ENCODE peak calls at places on chromosome 6, in seven cellular contexts. A is AG04449, G is omental fat pad, H is H9, K is progenitor cell of endocrine pancreas, I is endothelial cell, P is left lung. J is an unnamed sample.

GRCh38 chr6:52502306-52503029 is 74.4 kb downstream of the TRAM2 start:
- DNase-seq in P (no peak), A (no peak), K (no peak), H (no peak), I (no peak), G (no peak), J (no peak)

GRCh38 chr6:15578716-15579391 is 84.0 kb downstream of the DTNBP1 start:
- DNase-seq in H (no peak), I (no peak), K (no peak), G (no peak), P (no peak), A (no peak), J (no peak)

GRCh38 chr6:24982231-24982630 is 46.5 kb upstream of the RIPOR2 start:
- DNase-seq in A (peak; percentile 34), G (no peak), H (no peak), P (no peak), K (no peak), I (no peak), J (peak; percentile 82)

GRCh38 chr6:456358-456857 is 64.9 kb downstream of the IRF4 start:
- DNase-seq in G (no peak), H (peak; percentile 52), I (no peak), K (no peak), P (no peak), A (no peak), J (no peak)

GRCh38 chr6:143337201-143337949 is 113.1 kb downstream of the ADAT2 start:
- DNase-seq in H (peak; percentile 90), P (peak; percentile 36), I (peak; percentile 77), K (peak; percentile 33), A (no peak), G (no peak), J (no peak)

GRCh38 chr6:113755449-113756289 is 101.5 kb upstream of the MARCKS start:
- DNase-seq in I (no peak), K (no peak), A (no peak), P (no peak), H (no peak), G (no peak), J (no peak)

GRCh38 chr6:23013776-23014175 is 444.4 kb downstream of the HDGFL1 start:
- DNase-seq in P (no peak), K (no peak), H (no peak), A (peak; percentile 14), I (no peak), G (no peak), J (peak; percentile 44)

GRCh38 chr6:44268095-44268628 is 2.1 kb upstream of the TMEM151B start:
- DNase-seq in G (no peak), P (no peak), K (peak; percentile 66), H (peak; percentile 86), I (peak; percentile 73), A (no peak), J (no peak)

GRCh38 chr6:46219661-46220060 is 48.9 kb upstream of the ENPP5 start:
- DNase-seq in A (no peak), G (no peak), I (no peak), H (no peak), P (no peak), K (no peak), J (no peak)

GRCh38 chr6:29968905-29969304 is 26.6 kb downstream of the HLA-A start:
- DNase-seq in A (no peak), G (no peak), I (no peak), H (no peak), K (no peak), P (no peak), J (no peak)

GRCh38 chr6:6494677-6495076 is 93.8 kb upstream of the LY86 start:
- DNase-seq in H (peak; percentile 85), K (peak; percentile 29), P (peak; percentile 59), A (no peak), I (peak; percentile 79), G (no peak), J (peak; percentile 4)

GRCh38 chr6:10412948-10413849 is 1.7 kb downstream of the TFAP2A start:
- DNase-seq in H (peak; percentile 64), G (no peak), K (no peak), A (no peak), P (no peak), I (no peak), J (no peak)

GRCh38 chr6:147782302-147782701 is 273.8 kb downstream of the SAMD5 start:
- DNase-seq in P (no peak), A (peak; percentile 36), K (no peak), H (no peak), G (no peak), I (no peak), J (no peak)

GRCh38 chr6:110472739-110473138 is 3.7 kb downstream of the SLC22A16 start:
- DNase-seq in A (no peak), K (no peak), H (no peak), I (no peak), P (no peak), G (no peak), J (no peak)

GRCh38 chr6:33766921-33767700 is 20.4 kb upstream of the IP6K3 start:
- DNase-seq in G (no peak), K (no peak), H (no peak), A (no peak), I (no peak), P (no peak), J (no peak)

GRCh38 chr6:33770833-33771341 is 18.0 kb downstream of the LEMD2 start:
- DNase-seq in G (no peak), K (no peak), I (no peak), P (no peak), H (no peak), A (no peak), J (no peak)

GRCh38 chr6:33770116-33770832 is 18.7 kb downstream of the LEMD2 start:
- DNase-seq in P (no peak), H (no peak), I (no peak), K (no peak), G (no peak), A (no peak), J (no peak)

GRCh38 chr6:33769248-33769821 is 19.6 kb downstream of the LEMD2 start:
- DNase-seq in G (no peak), I (no peak), K (no peak), H (no peak), A (no peak), P (no peak), J (no peak)

GRCh38 chr6:33768644-33769120 is 20.2 kb downstream of the LEMD2 start:
- DNase-seq in I (peak; percentile 96), G (peak; percentile 82), P (peak; percentile 76), K (peak; percentile 80), H (peak; percentile 87), A (no peak), J (peak; percentile 85)
- TF ChIP-seq CTCF in I (peak; percentile 88), G (no peak), P (peak; percentile 87), K (peak; percentile 81), H (peak; percentile 91), A (peak; percentile 93), J (peak; percentile 85)

GRCh38 chr6:159168536-159169192 is 536 bp upstream of the FNDC1 start:
- DNase-seq in P (peak; percentile 44), K (peak; percentile 39), G (no peak), A (no peak), I (peak; percentile 76), H (peak; percentile 86), J (peak; percentile 54)

GRCh38 chr6:159169557-159170332 is 545 bp downstream of the FNDC1 start:
- DNase-seq in G (no peak), I (peak; percentile 60), A (no peak), P (no peak), H (peak; percentile 77), K (peak; percentile 27), J (peak; percentile 47)

GRCh38 chr6:159170333-159170672 is 1.1 kb downstream of the FNDC1 start:
- DNase-seq in K (no peak), A (no peak), I (no peak), P (no peak), H (no peak), G (no peak), J (peak; percentile 45)

GRCh38 chr6:159170999-159171712 is 2.0 kb downstream of the FNDC1 start:
- DNase-seq in H (no peak), G (no peak), A (no peak), P (peak; percentile 46), I (no peak), K (no peak), J (peak; percentile 82)

DNA sequence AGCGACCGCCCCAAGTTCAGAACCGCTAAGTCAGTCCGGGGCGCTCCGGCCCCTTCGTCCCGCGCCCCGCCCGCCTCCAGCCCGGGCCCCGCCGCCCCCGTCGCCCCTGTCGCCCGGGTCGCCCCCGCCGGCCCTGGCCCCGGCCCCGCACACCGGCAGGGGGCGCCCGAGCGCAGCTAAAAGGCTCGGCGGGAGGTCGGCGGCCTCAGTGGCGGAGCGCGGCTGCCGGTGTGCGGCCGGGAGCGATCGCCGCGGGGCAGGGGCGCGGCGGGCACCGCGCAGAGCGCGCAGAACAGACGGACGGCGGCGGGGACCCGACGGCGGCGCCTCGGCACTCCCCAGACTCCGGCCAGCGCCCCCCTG is at the start of gene FNDC1:
- DNase-seq in I (peak; percentile 81), A (no peak), G (peak; percentile 34), P (no peak), H (peak; percentile 48), K (peak; percentile 69), J (peak; percentile 31)
- TF ChIP-seq CTCF in I (peak; percentile 29), A (peak; percentile 48), G (no peak), P (no peak), H (no peak), K (peak; percentile 41), J (no peak)

GRCh38 chr6:48775157-48775556 is 664.2 kb upstream of the PTCHD4 start:
- DNase-seq in G (no peak), P (no peak), A (no peak), H (no peak), K (no peak), I (no peak), J (peak; percentile 3)
- TF ChIP-seq CTCF in G (no peak), P (no peak), A (no peak), H (no peak), K (no peak), I (no peak), J (no peak)

DNA sequence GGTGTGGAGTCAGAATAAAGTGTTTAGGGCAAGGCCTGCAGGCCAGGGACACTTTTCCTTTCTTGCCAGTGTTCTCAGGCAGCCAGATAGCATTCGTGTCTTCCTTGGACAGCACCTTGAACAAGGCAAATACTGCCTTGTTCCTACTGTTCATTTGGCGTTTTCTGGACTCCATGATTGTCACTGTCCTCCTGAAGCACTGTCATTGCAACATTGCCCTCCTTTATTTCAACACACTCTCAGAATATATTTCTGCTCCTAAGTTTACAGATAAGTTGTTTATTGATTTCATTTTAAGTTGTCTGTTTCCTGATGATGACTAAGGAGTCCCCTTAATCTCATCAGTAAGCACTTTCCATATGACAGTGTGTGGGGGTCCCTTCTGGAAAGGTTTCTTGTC is 15.1 kb upstream of the DEF6 start:
- DNase-seq in H (no peak), A (no peak), P (no peak), K (no peak), I (no peak), G (no peak), J (no peak)
- TF ChIP-seq CTCF in H (no peak), A (no peak), P (no peak), K (no peak), I (no peak), G (no peak), J (no peak)

DNA sequence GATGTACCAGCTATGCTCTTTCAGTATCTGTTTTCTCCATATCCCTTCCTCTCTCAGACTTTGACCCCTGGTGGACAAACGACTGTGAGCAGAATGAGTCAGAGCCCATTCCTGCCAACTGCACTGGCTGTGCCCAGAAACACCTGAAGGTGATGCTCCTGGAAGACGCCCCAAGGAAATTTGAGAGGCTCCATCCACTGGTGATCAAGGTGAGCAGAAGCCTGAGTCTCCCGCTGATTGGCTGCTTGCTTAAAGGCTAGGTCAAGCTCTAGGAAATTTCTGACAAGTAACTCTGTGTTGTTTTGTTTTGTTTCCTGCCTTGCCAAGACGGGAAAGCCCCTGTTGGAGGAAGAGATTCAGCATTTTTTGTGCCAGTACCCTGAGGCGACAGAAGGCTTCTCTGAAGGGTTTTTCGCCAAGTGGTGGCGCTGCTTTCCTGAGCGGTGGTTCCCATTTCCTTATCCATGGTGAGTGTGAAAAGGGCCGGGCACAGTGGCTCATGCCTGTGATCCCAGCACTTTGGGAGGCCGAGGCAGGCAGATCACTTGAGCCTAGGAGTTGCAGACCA is 28.6 kb downstream of the C6orf89 start:
- DNase-seq in P (no peak), A (no peak), K (no peak), G (no peak), H (peak; percentile 82), I (peak; percentile 67), J (no peak)
- TF ChIP-seq CTCF in P (no peak), A (peak; percentile 28), K (peak; percentile 13), G (no peak), H (peak; percentile 67), I (peak; percentile 35), J (peak; percentile 49)